ENCODE peak calls at places on chromosomes 12 and 14, in seven cellular contexts. One of them, this sample, is unnamed.

GRCh38 chr12:45762185-45763110 is 32.9 kb downstream of the ARID2 start:
- DNase-seq in endodermal cell: peak; percentile 50
- DNase-seq in astrocyte: peak; percentile 39
- DNase-seq in Calu3: peak; percentile 3
- DNase-seq in astrocyte of the cerebellum: peak; percentile 50
- DNase-seq in dorsolateral prefrontal cortex: no peak
- DNase-seq in astrocyte of the spinal cord: peak; percentile 61
- DNase-seq in this sample: no peak

GRCh38 chr12:45763381-45763780 is 33.9 kb downstream of the ARID2 start:
- DNase-seq in dorsolateral prefrontal cortex: no peak
- DNase-seq in Calu3: no peak
- DNase-seq in endodermal cell: no peak
- DNase-seq in astrocyte of the spinal cord: no peak
- DNase-seq in astrocyte of the cerebellum: no peak
- DNase-seq in astrocyte: no peak
- DNase-seq in this sample: no peak

GRCh38 chr14:30138517-30138916 is 210.9 kb upstream of the PRKD1 start:
- DNase-seq in endodermal cell: no peak
- DNase-seq in astrocyte of the cerebellum: no peak
- DNase-seq in astrocyte of the spinal cord: peak; percentile 10
- DNase-seq in dorsolateral prefrontal cortex: no peak
- DNase-seq in astrocyte: no peak
- DNase-seq in Calu3: no peak
- DNase-seq in this sample: no peak

GRCh38 chr12:104707179-104707578 is 250.4 kb downstream of the CHST11 start:
- DNase-seq in astrocyte: peak; percentile 26
- DNase-seq in astrocyte of the spinal cord: peak; percentile 43
- DNase-seq in endodermal cell: no peak
- DNase-seq in Calu3: no peak
- DNase-seq in astrocyte of the cerebellum: no peak
- DNase-seq in dorsolateral prefrontal cortex: no peak
- DNase-seq in this sample: no peak

GRCh38 chr12:62684586-62685295 is 218.1 kb downstream of the MON2 start:
- DNase-seq in endodermal cell: no peak
- DNase-seq in astrocyte of the spinal cord: peak; percentile 32
- DNase-seq in dorsolateral prefrontal cortex: no peak
- DNase-seq in Calu3: no peak
- DNase-seq in astrocyte of the cerebellum: no peak
- DNase-seq in astrocyte: no peak
- DNase-seq in this sample: no peak

GRCh38 chr12:121637231-121637914 is 11.0 kb downstream of the ORAI1 start:
- DNase-seq in astrocyte of the cerebellum: no peak
- DNase-seq in endodermal cell: peak; percentile 60
- DNase-seq in astrocyte: no peak
- DNase-seq in astrocyte of the spinal cord: no peak
- DNase-seq in dorsolateral prefrontal cortex: no peak
- DNase-seq in Calu3: no peak
- DNase-seq in this sample: no peak

GRCh38 chr14:61322011-61322798 is 826 bp downstream of the PRKCH start:
- DNase-seq in Calu3: peak; percentile 67
- DNase-seq in dorsolateral prefrontal cortex: no peak
- DNase-seq in endodermal cell: peak; percentile 71
- DNase-seq in astrocyte of the spinal cord: no peak
- DNase-seq in astrocyte of the cerebellum: no peak
- DNase-seq in astrocyte: no peak
- DNase-seq in this sample: no peak

GRCh38 chr12:131404705-131405104 is 306.2 kb upstream of the SFSWAP start:
- DNase-seq in astrocyte: no peak
- DNase-seq in astrocyte of the cerebellum: no peak
- DNase-seq in astrocyte of the spinal cord: no peak
- DNase-seq in dorsolateral prefrontal cortex: no peak
- DNase-seq in endodermal cell: no peak
- DNase-seq in Calu3: no peak
- DNase-seq in this sample: no peak

GRCh38 chr12:131865196-131865875 is 29.1 kb upstream of the ULK1 start:
- DNase-seq in astrocyte of the cerebellum: no peak
- DNase-seq in endodermal cell: no peak
- DNase-seq in dorsolateral prefrontal cortex: no peak
- DNase-seq in astrocyte of the spinal cord: peak; percentile 64
- DNase-seq in astrocyte: peak; percentile 51
- DNase-seq in Calu3: peak; percentile 70
- DNase-seq in this sample: no peak

GRCh38 chr14:69314327-69314726 is 54.4 kb downstream of the GALNT16 start:
- DNase-seq in astrocyte of the cerebellum: no peak
- DNase-seq in endodermal cell: peak; percentile 13
- DNase-seq in dorsolateral prefrontal cortex: peak; percentile 19
- DNase-seq in astrocyte of the spinal cord: no peak
- DNase-seq in astrocyte: no peak
- DNase-seq in Calu3: no peak
- DNase-seq in this sample: peak; percentile 44

GRCh38 chr12:118737985-118738540 is 243.3 kb upstream of the SRRM4 start:
- DNase-seq in astrocyte of the spinal cord: no peak
- DNase-seq in astrocyte of the cerebellum: no peak
- DNase-seq in endodermal cell: no peak
- DNase-seq in Calu3: no peak
- DNase-seq in dorsolateral prefrontal cortex: no peak
- DNase-seq in astrocyte: no peak
- DNase-seq in this sample: no peak

GRCh38 chr12:98262886-98263285 is 252.5 kb upstream of the TMPO start:
- DNase-seq in endodermal cell: peak; percentile 64
- DNase-seq in astrocyte of the spinal cord: no peak
- DNase-seq in Calu3: no peak
- DNase-seq in dorsolateral prefrontal cortex: no peak
- DNase-seq in astrocyte: no peak
- DNase-seq in astrocyte of the cerebellum: peak; percentile 15
- DNase-seq in this sample: no peak

GRCh38 chr14:32230695-32231280 is 27.7 kb upstream of the RNU6-8 start:
- DNase-seq in astrocyte of the cerebellum: no peak
- DNase-seq in Calu3: no peak
- DNase-seq in astrocyte: peak; percentile 94
- DNase-seq in astrocyte of the spinal cord: peak; percentile 66
- DNase-seq in endodermal cell: peak; percentile 47
- DNase-seq in dorsolateral prefrontal cortex: no peak
- DNase-seq in this sample: no peak

GRCh38 chr12:86496595-86496994 is 240.4 kb upstream of the MGAT4C start:
- DNase-seq in astrocyte of the cerebellum: no peak
- DNase-seq in dorsolateral prefrontal cortex: no peak
- DNase-seq in astrocyte: no peak
- DNase-seq in Calu3: no peak
- DNase-seq in endodermal cell: no peak
- DNase-seq in astrocyte of the spinal cord: no peak
- DNase-seq in this sample: no peak

GRCh38 chr12:56645201-56645716 is 525 bp downstream of the ATP5F1B start:
- DNase-seq in endodermal cell: peak; percentile 70
- DNase-seq in Calu3: no peak
- DNase-seq in astrocyte of the spinal cord: peak; percentile 5
- DNase-seq in astrocyte: no peak
- DNase-seq in dorsolateral prefrontal cortex: peak; percentile 51
- DNase-seq in astrocyte of the cerebellum: no peak
- DNase-seq in this sample: no peak

GRCh38 chr12:44381341-44381740 is 494.8 kb downstream of the NELL2 start:
- DNase-seq in dorsolateral prefrontal cortex: no peak
- DNase-seq in astrocyte of the spinal cord: no peak
- DNase-seq in astrocyte of the cerebellum: no peak
- DNase-seq in Calu3: no peak
- DNase-seq in endodermal cell: no peak
- DNase-seq in astrocyte: no peak
- DNase-seq in this sample: no peak

GRCh38 chr12:27644446-27644845 is 51.8 kb upstream of the REP15 start:
- DNase-seq in endodermal cell: no peak
- DNase-seq in astrocyte of the spinal cord: peak; percentile 60
- DNase-seq in astrocyte: peak; percentile 64
- DNase-seq in dorsolateral prefrontal cortex: no peak
- DNase-seq in astrocyte of the cerebellum: peak; percentile 38
- DNase-seq in Calu3: no peak
- DNase-seq in this sample: no peak

GRCh38 chr14:36671149-36671548 is 9.5 kb downstream of the PAX9 start:
- DNase-seq in endodermal cell: no peak
- DNase-seq in astrocyte of the cerebellum: no peak
- DNase-seq in astrocyte of the spinal cord: no peak
- DNase-seq in dorsolateral prefrontal cortex: no peak
- DNase-seq in Calu3: no peak
- DNase-seq in astrocyte: no peak
- DNase-seq in this sample: no peak

GRCh38 chr12:88944403-88944802 is 364.1 kb upstream of the KITLG start:
- DNase-seq in astrocyte: peak; percentile 66
- DNase-seq in astrocyte of the cerebellum: no peak
- DNase-seq in astrocyte of the spinal cord: peak; percentile 47
- DNase-seq in endodermal cell: no peak
- DNase-seq in Calu3: no peak
- DNase-seq in dorsolateral prefrontal cortex: no peak
- DNase-seq in this sample: no peak

GRCh38 chr14:99099051-99099787 is 172.8 kb downstream of the BCL11B start:
- DNase-seq in astrocyte of the spinal cord: no peak
- DNase-seq in dorsolateral prefrontal cortex: no peak
- DNase-seq in endodermal cell: no peak
- DNase-seq in astrocyte of the cerebellum: no peak
- DNase-seq in astrocyte: no peak
- DNase-seq in Calu3: no peak
- DNase-seq in this sample: no peak

GRCh38 chr14:105013150-105013787 is 7.6 kb downstream of the CDCA4 start:
- DNase-seq in Calu3: no peak
- DNase-seq in astrocyte of the spinal cord: no peak
- DNase-seq in astrocyte of the cerebellum: no peak
- DNase-seq in endodermal cell: no peak
- DNase-seq in dorsolateral prefrontal cortex: no peak
- DNase-seq in astrocyte: no peak
- DNase-seq in this sample: no peak

GRCh38 chr12:93571854-93572711 is at the start of gene SOCS2:
- DNase-seq in Calu3: peak; percentile 48
- DNase-seq in astrocyte: peak; percentile 3
- DNase-seq in astrocyte of the cerebellum: no peak
- DNase-seq in astrocyte of the spinal cord: no peak
- DNase-seq in endodermal cell: peak; percentile 90
- DNase-seq in dorsolateral prefrontal cortex: peak; percentile 58
- DNase-seq in this sample: peak; percentile 74

GRCh38 chr12:104524026-104524425 is 67.3 kb downstream of the CHST11 start:
- DNase-seq in endodermal cell: no peak
- DNase-seq in Calu3: no peak
- DNase-seq in astrocyte of the spinal cord: peak; percentile 20
- DNase-seq in astrocyte: no peak
- DNase-seq in dorsolateral prefrontal cortex: no peak
- DNase-seq in astrocyte of the cerebellum: no peak
- DNase-seq in this sample: no peak

GRCh38 chr14:66642264-66642663 is 134.3 kb downstream of the GPHN start:
- DNase-seq in astrocyte of the cerebellum: no peak
- DNase-seq in astrocyte of the spinal cord: no peak
- DNase-seq in Calu3: no peak
- DNase-seq in astrocyte: no peak
- DNase-seq in dorsolateral prefrontal cortex: no peak
- DNase-seq in endodermal cell: no peak
- DNase-seq in this sample: no peak
- TF ChIP-seq CTCF in astrocyte of the cerebellum: no peak
- TF ChIP-seq CTCF in astrocyte of the spinal cord: no peak
- TF ChIP-seq CTCF in Calu3: no peak
- TF ChIP-seq CTCF in astrocyte: no peak
- TF ChIP-seq CTCF in dorsolateral prefrontal cortex: no peak
- TF ChIP-seq CTCF in endodermal cell: no peak
- TF ChIP-seq CTCF in this sample: no peak

GRCh38 chr14:102945346-102946130 is 23.1 kb downstream of the AMN start:
- DNase-seq in astrocyte of the cerebellum: no peak
- DNase-seq in Calu3: no peak
- DNase-seq in dorsolateral prefrontal cortex: no peak
- DNase-seq in astrocyte: peak; percentile 45
- DNase-seq in endodermal cell: no peak
- DNase-seq in astrocyte of the spinal cord: no peak
- DNase-seq in this sample: no peak
- TF ChIP-seq CTCF in astrocyte of the cerebellum: no peak
- TF ChIP-seq CTCF in Calu3: no peak
- TF ChIP-seq CTCF in dorsolateral prefrontal cortex: no peak
- TF ChIP-seq CTCF in astrocyte: no peak
- TF ChIP-seq CTCF in endodermal cell: no peak
- TF ChIP-seq CTCF in astrocyte of the spinal cord: no peak
- TF ChIP-seq CTCF in this sample: no peak

DNA sequence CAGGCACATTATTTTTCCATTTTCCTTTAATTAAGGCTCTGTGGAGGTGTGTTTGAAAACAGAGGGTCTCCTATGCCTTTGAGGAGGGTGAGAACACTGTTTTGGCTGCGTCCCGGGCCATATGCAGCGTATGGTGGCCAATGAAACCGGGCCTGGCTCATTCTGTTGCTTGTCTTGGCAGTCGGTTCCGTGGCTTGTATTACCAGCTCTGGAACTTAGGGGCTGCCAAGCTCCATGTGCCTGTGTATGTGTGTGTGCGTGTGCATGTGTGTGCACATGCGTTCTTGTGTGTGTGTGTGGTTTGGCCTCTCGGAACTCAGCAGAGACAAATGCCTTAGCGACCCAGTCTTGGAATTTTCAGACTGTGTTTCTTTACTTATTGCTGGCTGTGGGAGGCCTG is 2.7 kb downstream of the JDP2 start:
- DNase-seq in astrocyte: peak; percentile 38
- DNase-seq in Calu3: no peak
- DNase-seq in astrocyte of the spinal cord: no peak
- DNase-seq in dorsolateral prefrontal cortex: no peak
- DNase-seq in endodermal cell: no peak
- DNase-seq in astrocyte of the cerebellum: peak; percentile 32
- DNase-seq in this sample: no peak
- TF ChIP-seq CTCF in astrocyte: no peak
- TF ChIP-seq CTCF in Calu3: no peak
- TF ChIP-seq CTCF in astrocyte of the spinal cord: no peak
- TF ChIP-seq CTCF in dorsolateral prefrontal cortex: no peak
- TF ChIP-seq CTCF in endodermal cell: no peak
- TF ChIP-seq CTCF in astrocyte of the cerebellum: no peak
- TF ChIP-seq CTCF in this sample: no peak

GRCh38 chr12:129701536-129702165 is 202.2 kb downstream of the TMEM132D start:
- DNase-seq in astrocyte of the cerebellum: no peak
- DNase-seq in dorsolateral prefrontal cortex: no peak
- DNase-seq in endodermal cell: no peak
- DNase-seq in astrocyte: no peak
- DNase-seq in Calu3: no peak
- DNase-seq in astrocyte of the spinal cord: no peak
- DNase-seq in this sample: no peak

GRCh38 chr12:129706716-129707115 is 197.1 kb downstream of the TMEM132D start:
- DNase-seq in Calu3: no peak
- DNase-seq in dorsolateral prefrontal cortex: no peak
- DNase-seq in astrocyte of the cerebellum: no peak
- DNase-seq in astrocyte: no peak
- DNase-seq in astrocyte of the spinal cord: no peak
- DNase-seq in endodermal cell: no peak
- DNase-seq in this sample: no peak

GRCh38 chr12:129700036-129700435 is 203.8 kb downstream of the TMEM132D start:
- DNase-seq in endodermal cell: no peak
- DNase-seq in astrocyte of the cerebellum: no peak
- DNase-seq in astrocyte: no peak
- DNase-seq in dorsolateral prefrontal cortex: no peak
- DNase-seq in Calu3: no peak
- DNase-seq in astrocyte of the spinal cord: no peak
- DNase-seq in this sample: no peak

DNA sequence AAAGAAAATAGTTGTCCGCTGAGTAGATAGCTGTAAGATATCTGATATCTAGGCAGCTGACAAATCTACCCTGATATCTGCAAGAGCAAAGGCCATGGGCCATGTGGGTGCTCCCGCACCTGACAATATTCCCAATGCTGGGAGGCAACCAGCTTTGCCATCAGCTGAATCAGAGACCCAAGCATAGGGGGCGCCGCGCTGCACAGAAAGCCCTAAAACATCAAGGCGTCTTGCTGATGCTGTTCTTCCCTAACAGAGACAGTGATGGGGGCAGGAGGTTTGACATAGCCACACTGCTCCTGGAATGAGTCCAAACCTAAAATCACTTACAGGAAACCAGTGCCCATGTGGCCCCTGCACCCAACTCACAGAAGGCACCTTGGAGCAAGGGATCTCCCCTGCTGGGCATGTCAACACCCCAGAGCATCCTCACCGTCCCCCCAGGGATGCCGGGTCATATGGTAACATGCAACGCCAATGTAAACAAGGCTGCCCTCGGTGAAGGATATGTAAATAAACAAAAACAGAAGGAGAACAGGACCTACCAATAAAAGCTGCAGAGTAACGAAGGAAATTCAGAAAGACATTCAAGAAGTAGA is 199.5 kb downstream of the TMEM132D start:
- DNase-seq in astrocyte of the cerebellum: no peak
- DNase-seq in dorsolateral prefrontal cortex: no peak
- DNase-seq in astrocyte of the spinal cord: no peak
- DNase-seq in astrocyte: no peak
- DNase-seq in Calu3: no peak
- DNase-seq in endodermal cell: peak; percentile 68
- DNase-seq in this sample: no peak
- TF ChIP-seq CTCF in astrocyte of the cerebellum: no peak
- TF ChIP-seq CTCF in dorsolateral prefrontal cortex: no peak
- TF ChIP-seq CTCF in astrocyte of the spinal cord: no peak
- TF ChIP-seq CTCF in astrocyte: no peak
- TF ChIP-seq CTCF in Calu3: no peak
- TF ChIP-seq CTCF in endodermal cell: peak; percentile 57
- TF ChIP-seq CTCF in this sample: no peak

This sample was measured in type B pancreatic cell.